ENCODE peak calls at places on chromosomes 3 and 15, in ten cellular contexts. Y is breast epithelium, X is A549, B is H1, F is right lobe of liver, U is adrenal gland, G is stomach, T is ovary, J is suprapubic skin, V is heart left ventricle. Q is an unnamed sample.

GRCh38 chr15:96320703-96321421 is 9.6 kb upstream of the NR2F2 start:
- DNase-seq in J (no peak), B (no peak), F (no peak), Y (no peak), V (no peak), G (no peak), T (peak), U (no peak), X (no peak), Q (no peak)

GRCh38 chr15:92164327-92165000 is 229.2 kb upstream of the ST8SIA2 start:
- DNase-seq in V (no peak), B (no peak), J (no peak), F (no peak), X (no peak), G (no peak), U (no peak), T (no peak), Y (no peak), Q (no peak)

GRCh38 chr3:129410971-129411370 is 17.5 kb downstream of the EFCAB12 start:
- DNase-seq in J (no peak), T (no peak), X (no peak), G (no peak), B (no peak), V (peak), F (no peak), Y (peak), U (no peak), Q (no peak)

GRCh38 chr15:81069356-81069755 is 64.7 kb upstream of the CFAP161 start:
- DNase-seq in T (no peak), G (no peak), V (no peak), U (no peak), X (no peak), F (no peak), Y (no peak), J (no peak), B (peak), Q (no peak)

GRCh38 chr15:40828447-40829036 is at the start of gene PPP1R14D:
- DNase-seq in G (no peak), T (no peak), Y (peak), X (no peak), U (no peak), B (no peak), J (no peak), V (no peak), F (no peak), Q (no peak)

GRCh38 chr3:190973760-190974159 is 111.3 kb upstream of the GMNC start:
- DNase-seq in J (no peak), X (no peak), Y (no peak), G (no peak), V (no peak), T (no peak), B (no peak), U (no peak), F (no peak), Q (no peak)

GRCh38 chr3:120506828-120507774 is 56.3 kb upstream of the FSTL1 start:
- DNase-seq in J (no peak), X (peak), Y (no peak), B (peak), V (no peak), U (no peak), G (no peak), F (no peak), T (no peak), Q (no peak)

GRCh38 chr3:49295489-49296058 is 18.5 kb upstream of the C3orf62 start:
- DNase-seq in J (no peak), V (no peak), T (no peak), U (no peak), G (no peak), X (peak), F (no peak), Y (no peak), B (no peak), Q (no peak)

GRCh38 chr15:93610944-93611343 is 521.9 kb upstream of the RGMA start:
- DNase-seq in U (no peak), G (no peak), B (no peak), T (no peak), X (no peak), Y (no peak), V (peak), F (no peak), J (no peak), Q (no peak)

GRCh38 chr3:80439490-80439889 is 671.7 kb upstream of the ROBO1 start:
- DNase-seq in T (no peak), J (no peak), F (no peak), G (no peak), V (no peak), X (no peak), Y (no peak), U (no peak), B (no peak), Q (no peak)

GRCh38 chr3:123605789-123606234 is 21.0 kb upstream of the HACD2 start:
- DNase-seq in Y (no peak), G (no peak), B (no peak), V (no peak), F (no peak), X (peak), U (no peak), T (no peak), J (no peak), Q (peak)

GRCh38 chr3:55491296-55491816 is 4.2 kb upstream of the WNT5A start:
- DNase-seq in X (no peak), T (peak), U (peak), V (no peak), Y (no peak), J (no peak), F (no peak), G (no peak), B (no peak), Q (no peak)

GRCh38 chr3:147538034-147538433 is 128.9 kb downstream of the ZIC1 start:
- DNase-seq in U (no peak), F (no peak), T (no peak), V (no peak), J (no peak), Y (no peak), G (no peak), X (no peak), B (no peak), Q (no peak)

GRCh38 chr15:65211157-65211982 is at the start of gene CILP:
- DNase-seq in V (peak), T (peak), X (no peak), J (no peak), U (no peak), B (no peak), F (no peak), G (no peak), Y (no peak), Q (no peak)

GRCh38 chr15:59255647-59256380 is 49.2 kb downstream of the LDHAL6B start:
- DNase-seq in U (no peak), V (no peak), T (no peak), J (no peak), F (peak), Y (no peak), B (no peak), G (no peak), X (peak), Q (no peak)

GRCh38 chr3:44077267-44077666 is 164.4 kb upstream of the TOPAZ1 start:
- DNase-seq in G (no peak), V (no peak), U (no peak), F (no peak), J (no peak), X (no peak), T (no peak), B (no peak), Y (no peak), Q (no peak)

GRCh38 chr15:92839696-92840095 is 60.4 kb upstream of the CHD2 start:
- DNase-seq in U (no peak), Y (no peak), J (no peak), B (no peak), G (no peak), V (no peak), F (no peak), X (no peak), T (no peak), Q (peak)

GRCh38 chr15:58467722-58468436 is 36.1 kb downstream of the LIPC start:
- DNase-seq in T (peak), F (peak), Y (no peak), X (no peak), V (no peak), B (no peak), U (no peak), G (peak), J (no peak), Q (no peak)

GRCh38 chr15:85333132-85333831 is 47.1 kb upstream of the AKAP13 start:
- DNase-seq in X (no peak), G (no peak), V (no peak), U (no peak), J (no peak), B (no peak), T (no peak), F (no peak), Y (no peak), Q (no peak)

GRCh38 chr15:42858540-42858939 is 62.0 kb downstream of the TTBK2 start:
- DNase-seq in V (no peak), T (no peak), Y (no peak), F (no peak), U (no peak), X (no peak), G (no peak), B (no peak), J (no peak), Q (no peak)

GRCh38 chr3:84077479-84077878 is 881.3 kb upstream of the CADM2 start:
- DNase-seq in Y (no peak), J (no peak), V (no peak), U (no peak), X (no peak), T (no peak), G (no peak), B (no peak), F (no peak), Q (no peak)

GRCh38 chr3:177528306-177529070 is 331.2 kb upstream of the TBL1XR1 start:
- DNase-seq in F (no peak), G (no peak), B (no peak), J (no peak), T (no peak), X (no peak), Y (no peak), U (no peak), V (no peak), Q (no peak)

GRCh38 chr3:187027531-187027936 is 97.2 kb downstream of the ST6GAL1 start:
- DNase-seq in X (no peak), G (no peak), Y (no peak), U (no peak), V (no peak), B (peak), T (no peak), J (no peak), F (no peak), Q (no peak)
- TF ChIP-seq POLR2A in X (no peak), G (no peak), Y (no peak), U (no peak), V (no peak), B (no peak), T (no peak), J (no peak), F (no peak), Q (peak)

GRCh38 chr3:69524826-69525225 is 138.9 kb upstream of the FRMD4B start:
- DNase-seq in X (no peak), V (no peak), Y (no peak), F (no peak), J (no peak), T (no peak), G (no peak), B (no peak), U (no peak), Q (no peak)
- TF ChIP-seq POLR2A in X (no peak), V (no peak), Y (no peak), F (no peak), J (no peak), T (no peak), G (no peak), B (no peak), U (no peak), Q (no peak)

GRCh38 chr3:126713229-126713628 is 9.2 kb downstream of the CHCHD6 start:
- DNase-seq in G (no peak), Y (no peak), B (no peak), T (no peak), F (no peak), V (no peak), X (no peak), U (no peak), J (no peak), Q (no peak)
- TF ChIP-seq POLR2A in G (no peak), Y (no peak), B (no peak), T (no peak), F (no peak), V (no peak), X (no peak), U (no peak), J (no peak), Q (no peak)

DNA sequence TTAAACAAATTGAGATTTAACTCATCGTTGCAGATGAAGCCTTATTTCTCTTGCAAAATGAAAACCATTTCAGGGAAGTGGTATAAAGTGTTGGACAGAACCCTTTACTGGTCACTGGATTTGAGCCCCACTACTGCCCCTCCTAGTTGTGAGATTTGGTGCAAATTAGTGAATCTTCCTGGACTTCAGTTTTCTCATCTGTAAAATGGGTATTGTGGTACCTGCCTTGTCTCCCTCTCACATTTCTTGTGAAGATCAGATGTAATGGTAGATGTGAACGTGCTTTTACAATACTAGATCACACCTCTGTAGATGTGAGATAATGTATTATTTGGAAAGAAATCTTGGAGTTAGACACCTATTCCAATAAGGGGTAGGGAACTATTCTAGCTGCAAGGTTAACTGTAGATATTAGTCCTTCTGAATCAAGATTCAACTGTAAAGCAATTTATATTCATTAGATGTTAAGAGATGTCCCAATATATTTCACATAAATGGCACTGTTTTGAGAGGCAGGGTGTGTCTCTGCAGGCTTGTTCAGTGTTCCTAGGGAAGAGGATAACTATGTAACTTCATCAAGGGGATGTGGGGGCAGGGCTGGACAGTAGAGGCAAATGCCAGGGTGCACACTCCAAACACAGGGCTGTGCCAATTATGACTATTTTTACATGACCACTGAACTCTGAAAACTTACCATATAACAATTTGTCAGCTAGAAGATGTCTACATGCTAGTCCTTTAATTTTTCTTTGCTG is 112.4 kb upstream of the PFN2 start:
- DNase-seq in T (no peak), Y (no peak), X (no peak), G (no peak), V (no peak), U (no peak), F (no peak), B (no peak), J (no peak), Q (no peak)
- TF ChIP-seq POLR2A in T (no peak), Y (no peak), X (no peak), G (no peak), V (no peak), U (no peak), F (no peak), B (no peak), J (no peak), Q (no peak)

GRCh38 chr3:53750253-53751210 is 95.7 kb downstream of the CHDH start:
- DNase-seq in Y (no peak), B (no peak), G (no peak), F (no peak), V (no peak), U (no peak), T (no peak), J (no peak), X (no peak), Q (no peak)
- TF ChIP-seq POLR2A in Y (no peak), B (no peak), G (no peak), F (no peak), V (no peak), U (no peak), T (no peak), J (no peak), X (no peak), Q (no peak)

DNA sequence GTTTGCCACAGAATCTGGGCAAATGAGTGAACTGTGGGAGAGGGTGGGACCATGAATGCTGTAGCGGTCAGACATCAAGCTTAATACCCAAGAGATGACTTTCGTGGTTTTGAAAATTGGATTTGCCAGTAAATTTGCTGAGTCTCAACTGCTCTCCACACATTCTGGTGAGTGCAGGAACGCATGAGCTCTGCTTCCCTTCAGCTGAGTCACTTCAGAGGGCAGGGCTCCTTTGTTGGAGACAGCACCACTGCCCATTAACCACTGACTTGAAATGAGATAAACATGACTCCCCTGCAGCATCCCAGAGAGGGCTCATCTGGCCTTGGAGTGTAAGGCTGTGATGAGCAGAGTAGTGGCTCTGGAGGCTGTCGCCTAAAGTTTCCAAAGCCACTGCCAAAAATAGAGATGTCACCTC is 22.6 kb downstream of the RARRES1 start:
- DNase-seq in G (no peak), B (no peak), X (no peak), Y (no peak), U (no peak), J (no peak), F (no peak), V (no peak), T (no peak), Q (no peak)
- TF ChIP-seq POLR2A in G (no peak), B (no peak), X (no peak), Y (no peak), U (no peak), J (no peak), F (no peak), V (no peak), T (no peak), Q (no peak)

DNA sequence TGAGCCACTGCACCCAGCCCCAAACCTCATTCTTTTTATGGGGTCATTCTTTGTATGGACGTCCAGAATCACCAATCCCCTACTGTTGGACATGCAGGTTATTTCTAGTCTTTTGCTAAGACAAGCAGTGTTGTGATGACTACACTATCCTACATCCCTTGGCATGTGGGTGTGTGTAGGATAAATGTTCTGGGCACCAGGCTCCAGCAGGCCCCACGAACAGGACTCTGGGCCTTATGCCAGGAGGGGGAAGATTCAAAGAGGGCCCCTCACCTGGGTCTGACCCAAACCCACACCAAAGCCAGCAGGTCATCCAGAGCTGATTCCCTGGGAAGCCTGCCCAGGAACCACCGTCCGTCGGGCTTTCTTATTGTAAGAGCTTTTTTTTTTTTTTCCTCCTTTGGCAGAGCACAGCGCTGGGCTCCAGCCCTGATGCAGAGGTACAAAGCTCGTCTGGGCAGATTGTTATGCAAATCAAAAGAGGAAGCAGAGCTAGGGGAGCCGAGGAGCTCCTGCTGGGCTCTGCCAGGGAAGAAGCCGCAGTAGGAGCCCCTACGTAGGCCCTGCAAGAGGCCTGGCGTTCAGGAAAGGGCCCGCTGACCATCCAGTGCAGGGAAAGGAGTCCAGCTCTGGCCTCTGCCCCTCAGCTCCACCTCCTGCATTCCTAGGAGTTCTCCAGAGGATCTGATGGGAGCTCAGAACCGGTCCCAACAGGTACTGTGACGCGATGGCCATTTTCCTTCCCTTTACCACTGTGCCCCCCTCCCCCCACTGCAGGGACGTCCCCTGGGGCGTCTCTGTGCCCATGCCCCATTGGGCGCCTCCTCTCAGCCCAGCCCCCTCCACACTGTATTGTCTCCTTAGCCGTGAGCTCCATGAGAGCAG is 29.0 kb upstream of the FURIN start:
- DNase-seq in V (no peak), T (no peak), Y (no peak), X (no peak), G (peak), J (no peak), U (no peak), B (peak), F (no peak), Q (peak)
- TF ChIP-seq POLR2A in V (no peak), T (no peak), Y (no peak), X (no peak), G (no peak), J (no peak), U (no peak), B (no peak), F (no peak), Q (peak)

GRCh38 chr3:50612973-50613851 is 1.6 kb upstream of the CISH start:
- DNase-seq in V (no peak), F (no peak), J (no peak), Y (no peak), T (peak), G (no peak), X (no peak), B (no peak), U (no peak), Q (no peak)

GRCh38 chr3:50610992-50611463 is 546 bp downstream of the CISH start:
- DNase-seq in Y (no peak), B (no peak), T (peak), U (no peak), F (no peak), X (no peak), V (peak), J (no peak), G (no peak), Q (no peak)

GRCh38 chr3:50610181-50610971 is 1.2 kb downstream of the CISH start:
- DNase-seq in J (no peak), B (no peak), Y (no peak), T (peak), G (peak), V (peak), X (no peak), F (no peak), U (no peak), Q (no peak)

GRCh38 chr3:50612234-50612972 is 829 bp upstream of the CISH start:
- DNase-seq in Y (no peak), G (no peak), F (no peak), B (no peak), V (no peak), U (no peak), J (no peak), T (no peak), X (no peak), Q (no peak)

DNA sequence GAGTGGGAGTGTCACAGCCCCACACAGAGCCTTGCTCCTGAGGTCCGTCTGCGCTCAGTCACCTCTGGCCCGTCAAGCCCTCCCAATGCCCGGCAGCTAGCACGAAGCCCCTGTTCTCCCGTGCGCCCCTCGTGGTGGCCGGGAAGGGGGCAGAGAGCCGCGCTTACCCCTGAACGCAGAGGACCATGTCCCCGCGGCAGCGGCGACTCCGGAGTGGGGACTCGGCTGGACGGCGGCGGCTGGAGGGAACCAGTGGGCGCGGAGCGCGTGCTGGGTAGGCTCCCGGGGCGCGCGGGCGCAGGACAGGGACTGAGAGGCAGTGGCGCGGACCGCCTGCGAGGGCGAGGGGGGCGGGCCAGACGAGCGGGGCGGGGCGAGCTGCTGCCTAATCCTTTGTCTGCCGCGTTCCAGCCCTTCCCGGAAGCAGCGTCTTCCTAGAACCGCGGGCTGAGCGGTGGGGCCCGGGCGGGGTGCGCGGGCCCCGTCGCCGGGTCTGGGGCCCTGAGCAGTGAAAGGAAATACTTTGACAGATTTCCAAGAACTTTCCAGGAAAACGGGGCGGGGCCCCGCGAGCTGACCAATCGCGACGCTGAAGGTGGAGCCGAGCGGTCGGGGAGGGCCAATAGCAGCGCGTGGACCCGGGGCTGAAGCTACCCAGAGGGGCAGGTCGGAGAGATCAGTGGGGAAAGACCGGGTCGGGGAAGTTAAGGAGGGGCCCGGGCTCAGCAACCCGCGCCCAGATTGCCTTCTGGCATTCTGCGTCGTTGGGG is at the start of gene CISH:
- DNase-seq in V (peak), Y (peak), G (peak), U (peak), F (peak), T (peak), X (peak), B (peak), J (peak), Q (peak)
- TF ChIP-seq POLR2A in V (peak), Y (peak), G (peak), U (peak), F (peak), T (peak), X (peak), B (no peak), J (peak), Q (peak)

GRCh38 chr15:39497016-39497758 is 83.7 kb upstream of the THBS1 start:
- DNase-seq in V (no peak), F (no peak), J (no peak), B (no peak), U (no peak), T (no peak), Y (no peak), X (no peak), G (no peak), Q (no peak)
- TF ChIP-seq POLR2A in V (no peak), F (no peak), J (no peak), B (no peak), U (no peak), T (no peak), Y (no peak), X (no peak), G (no peak), Q (no peak)

Q was measured in GM12892.